ENCODE peak calls at places on chromosome 16, in five cellular contexts. One of them, this sample, is unnamed.

GRCh38 chr16:82782715-82783251 is 156.0 kb downstream of the CDH13 start:
- DNase-seq in foreskin keratinocyte: no peak
- DNase-seq in NCI-H1092: no peak
- DNase-seq in lung microvascular endothelial cell: peak
- DNase-seq in cardiac fibroblast: peak
- DNase-seq in this sample: no peak

GRCh38 chr16:55759983-55760664 is 72.8 kb downstream of the CES1 start:
- DNase-seq in foreskin keratinocyte: no peak
- DNase-seq in cardiac fibroblast: peak
- DNase-seq in NCI-H1092: no peak
- DNase-seq in lung microvascular endothelial cell: no peak
- DNase-seq in this sample: no peak

GRCh38 chr16:21302898-21303528 is 24.9 kb upstream of the CRYM start:
- DNase-seq in NCI-H1092: no peak
- DNase-seq in lung microvascular endothelial cell: no peak
- DNase-seq in cardiac fibroblast: peak
- DNase-seq in foreskin keratinocyte: peak
- DNase-seq in this sample: peak

GRCh38 chr16:86019446-86020047 is 120.6 kb downstream of the IRF8 start:
- DNase-seq in lung microvascular endothelial cell: no peak
- DNase-seq in foreskin keratinocyte: no peak
- DNase-seq in NCI-H1092: no peak
- DNase-seq in cardiac fibroblast: no peak
- DNase-seq in this sample: no peak

GRCh38 chr16:24577167-24577566 is 37.8 kb downstream of the RBBP6 start:
- DNase-seq in cardiac fibroblast: peak
- DNase-seq in lung microvascular endothelial cell: peak
- DNase-seq in NCI-H1092: no peak
- DNase-seq in foreskin keratinocyte: no peak
- DNase-seq in this sample: no peak

GRCh38 chr16:66539628-66540469 is 10.1 kb downstream of the TK2 start:
- DNase-seq in lung microvascular endothelial cell: no peak
- DNase-seq in NCI-H1092: no peak
- DNase-seq in cardiac fibroblast: no peak
- DNase-seq in foreskin keratinocyte: no peak
- DNase-seq in this sample: no peak

GRCh38 chr16:58048914-58049696 is 23.6 kb downstream of the MMP15 start:
- DNase-seq in NCI-H1092: no peak
- DNase-seq in lung microvascular endothelial cell: no peak
- DNase-seq in foreskin keratinocyte: no peak
- DNase-seq in cardiac fibroblast: no peak
- DNase-seq in this sample: no peak

GRCh38 chr16:9647981-9648701 is 534.1 kb downstream of the GRIN2A start:
- DNase-seq in NCI-H1092: no peak
- DNase-seq in foreskin keratinocyte: no peak
- DNase-seq in lung microvascular endothelial cell: no peak
- DNase-seq in cardiac fibroblast: peak
- DNase-seq in this sample: peak

GRCh38 chr16:70635356-70636016 is 10.9 kb upstream of the IL34 start:
- DNase-seq in foreskin keratinocyte: peak
- DNase-seq in NCI-H1092: no peak
- DNase-seq in lung microvascular endothelial cell: peak
- DNase-seq in cardiac fibroblast: peak
- DNase-seq in this sample: peak

GRCh38 chr16:50398336-50398735 is 29.5 kb upstream of the BRD7 start:
- DNase-seq in NCI-H1092: no peak
- DNase-seq in cardiac fibroblast: no peak
- DNase-seq in lung microvascular endothelial cell: no peak
- DNase-seq in foreskin keratinocyte: no peak
- DNase-seq in this sample: no peak

GRCh38 chr16:88343276-88343791 is 39.4 kb upstream of the ZNF469 start:
- DNase-seq in NCI-H1092: no peak
- DNase-seq in foreskin keratinocyte: no peak
- DNase-seq in cardiac fibroblast: no peak
- DNase-seq in lung microvascular endothelial cell: no peak
- DNase-seq in this sample: no peak

GRCh38 chr16:85491798-85492616 is 121.1 kb upstream of the GSE1 start:
- DNase-seq in lung microvascular endothelial cell: peak
- DNase-seq in NCI-H1092: no peak
- DNase-seq in cardiac fibroblast: peak
- DNase-seq in foreskin keratinocyte: no peak
- DNase-seq in this sample: peak

GRCh38 chr16:74100405-74101316 is 196.0 kb upstream of the PSMD7 start:
- DNase-seq in cardiac fibroblast: no peak
- DNase-seq in foreskin keratinocyte: no peak
- DNase-seq in lung microvascular endothelial cell: no peak
- DNase-seq in NCI-H1092: peak
- DNase-seq in this sample: no peak

GRCh38 chr16:57416084-57416483 is 11.5 kb downstream of the CCL17 start:
- DNase-seq in lung microvascular endothelial cell: no peak
- DNase-seq in NCI-H1092: no peak
- DNase-seq in cardiac fibroblast: no peak
- DNase-seq in foreskin keratinocyte: no peak
- DNase-seq in this sample: no peak

This sample was measured in HFFc6.